ENCODE peak calls at places on chromosomes 2 and 18, in four cellular contexts. One of them, this sample, is unnamed.

GRCh38 chr2:46939596-46940359 is 24.2 kb upstream of the MCFD2 start:
- DNase-seq in brain microvascular endothelial cell: peak; percentile 61
- DNase-seq in effector memory CD4-positive, alpha-beta T cell: no peak
- DNase-seq in NCI-H1092: no peak
- DNase-seq in this sample: no peak

GRCh38 chr2:187774551-187775071 is 220.4 kb upstream of the TFPI start:
- DNase-seq in NCI-H1092: no peak
- DNase-seq in brain microvascular endothelial cell: no peak
- DNase-seq in effector memory CD4-positive, alpha-beta T cell: no peak
- DNase-seq in this sample: peak; percentile 41

GRCh38 chr2:78145395-78145996 is 623.3 kb upstream of the LRRTM4 start:
- DNase-seq in effector memory CD4-positive, alpha-beta T cell: no peak
- DNase-seq in brain microvascular endothelial cell: no peak
- DNase-seq in NCI-H1092: no peak
- DNase-seq in this sample: no peak

GRCh38 chr2:203802277-203803045 is 65.1 kb upstream of the CTLA4 start:
- DNase-seq in brain microvascular endothelial cell: peak; percentile 91
- DNase-seq in effector memory CD4-positive, alpha-beta T cell: no peak
- DNase-seq in NCI-H1092: no peak
- DNase-seq in this sample: no peak

GRCh38 chr2:234745347-234745746 is 206.5 kb upstream of the SH3BP4 start:
- DNase-seq in NCI-H1092: no peak
- DNase-seq in brain microvascular endothelial cell: no peak
- DNase-seq in effector memory CD4-positive, alpha-beta T cell: no peak
- DNase-seq in this sample: no peak

GRCh38 chr18:9782073-9782857 is 74.2 kb downstream of the RAB31 start:
- DNase-seq in effector memory CD4-positive, alpha-beta T cell: no peak
- DNase-seq in brain microvascular endothelial cell: peak; percentile 77
- DNase-seq in NCI-H1092: no peak
- DNase-seq in this sample: peak; percentile 22

GRCh38 chr2:227774011-227774624 is 28.4 kb downstream of the SCYGR8 start:
- DNase-seq in brain microvascular endothelial cell: no peak
- DNase-seq in effector memory CD4-positive, alpha-beta T cell: no peak
- DNase-seq in NCI-H1092: no peak
- DNase-seq in this sample: no peak

GRCh38 chr2:207387172-207387571 is 142.6 kb upstream of the CREB1 start:
- DNase-seq in NCI-H1092: no peak
- DNase-seq in brain microvascular endothelial cell: no peak
- DNase-seq in effector memory CD4-positive, alpha-beta T cell: no peak
- DNase-seq in this sample: no peak

GRCh38 chr2:28842042-28842441 is 28.1 kb downstream of the TRMT61B start:
- DNase-seq in effector memory CD4-positive, alpha-beta T cell: no peak
- DNase-seq in NCI-H1092: no peak
- DNase-seq in brain microvascular endothelial cell: no peak
- DNase-seq in this sample: no peak

GRCh38 chr2:99598435-99598834 is 108.6 kb upstream of the REV1 start:
- DNase-seq in effector memory CD4-positive, alpha-beta T cell: no peak
- DNase-seq in brain microvascular endothelial cell: no peak
- DNase-seq in NCI-H1092: no peak
- DNase-seq in this sample: no peak

GRCh38 chr2:230762317-230762896 is 49.8 kb downstream of the CAB39 start:
- DNase-seq in effector memory CD4-positive, alpha-beta T cell: no peak
- DNase-seq in brain microvascular endothelial cell: peak; percentile 43
- DNase-seq in NCI-H1092: no peak
- DNase-seq in this sample: no peak

GRCh38 chr2:128779301-128780095 is 460.8 kb upstream of the HS6ST1 start:
- DNase-seq in NCI-H1092: no peak
- DNase-seq in brain microvascular endothelial cell: no peak
- DNase-seq in effector memory CD4-positive, alpha-beta T cell: no peak
- DNase-seq in this sample: no peak

GRCh38 chr2:207530160-207531023 is 630 bp downstream of the CREB1 start:
- DNase-seq in NCI-H1092: peak; percentile 6
- DNase-seq in effector memory CD4-positive, alpha-beta T cell: peak; percentile 47
- DNase-seq in brain microvascular endothelial cell: no peak
- DNase-seq in this sample: no peak

GRCh38 chr2:65388626-65389390 is 43.6 kb downstream of the SPRED2 start:
- DNase-seq in effector memory CD4-positive, alpha-beta T cell: no peak
- DNase-seq in NCI-H1092: no peak
- DNase-seq in brain microvascular endothelial cell: no peak
- DNase-seq in this sample: no peak

GRCh38 chr2:19059076-19059475 is 299.3 kb downstream of the OSR1 start:
- DNase-seq in effector memory CD4-positive, alpha-beta T cell: no peak
- DNase-seq in brain microvascular endothelial cell: no peak
- DNase-seq in NCI-H1092: no peak
- DNase-seq in this sample: no peak

GRCh38 chr18:45417392-45417791 is 197.9 kb upstream of the SLC14A2 start:
- DNase-seq in NCI-H1092: no peak
- DNase-seq in brain microvascular endothelial cell: no peak
- DNase-seq in effector memory CD4-positive, alpha-beta T cell: no peak
- DNase-seq in this sample: no peak

GRCh38 chr2:42925742-42926437 is 133.5 kb upstream of the HAAO start:
- DNase-seq in brain microvascular endothelial cell: no peak
- DNase-seq in effector memory CD4-positive, alpha-beta T cell: no peak
- DNase-seq in NCI-H1092: peak; percentile 16
- DNase-seq in this sample: no peak

GRCh38 chr18:69936191-69936558 is 11.5 kb downstream of the CD226 start:
- DNase-seq in brain microvascular endothelial cell: no peak
- DNase-seq in NCI-H1092: no peak
- DNase-seq in effector memory CD4-positive, alpha-beta T cell: no peak
- DNase-seq in this sample: no peak

GRCh38 chr2:178057179-178057578 is 15.4 kb downstream of the PDE11A start:
- DNase-seq in NCI-H1092: no peak
- DNase-seq in brain microvascular endothelial cell: no peak
- DNase-seq in effector memory CD4-positive, alpha-beta T cell: no peak
- DNase-seq in this sample: no peak

GRCh38 chr2:105788670-105789290 is 44.1 kb downstream of the NCK2 start:
- DNase-seq in brain microvascular endothelial cell: peak; percentile 38
- DNase-seq in effector memory CD4-positive, alpha-beta T cell: no peak
- DNase-seq in NCI-H1092: no peak
- DNase-seq in this sample: no peak